ENCODE peak calls at places on chromosomes 2 and 18, in six cellular contexts. E is Peyer's patch, T is transverse colon, S is IMR-90, V is suprapubic skin, R is H1. F is an unnamed sample. For H3K4me1, the result is how much of the 10 kb centered on the place peaks cover.

GRCh38 chr18:48962252-48962856 is 11.6 kb upstream of the SMAD7 start:
- DNase-seq in T (no peak), R (no peak), V (no peak), S (no peak), E (no peak), F (no peak)

GRCh38 chr2:59301466-59302402 is 1060.6 kb upstream of the FANCL start:
- DNase-seq in S (peak), E (no peak), R (no peak), V (no peak), T (peak), F (no peak)

GRCh38 chr2:9699139-9699823 is 68.5 kb upstream of the YWHAQ start:
- DNase-seq in E (no peak), S (peak), V (no peak), T (no peak), R (no peak), F (no peak)

GRCh38 chr18:12295389-12296086 is 12.5 kb upstream of the TUBB6 start:
- DNase-seq in T (no peak), E (no peak), S (peak), V (peak), R (no peak), F (no peak)

GRCh38 chr2:30722936-30723725 is 84.1 kb downstream of the CAPN13 start:
- DNase-seq in E (no peak), R (peak), V (no peak), T (no peak), S (no peak), F (no peak)

GRCh38 chr2:122595065-122595464 is 839.6 kb downstream of the TSN start:
- DNase-seq in S (no peak), V (no peak), T (peak), R (no peak), E (no peak), F (no peak)

GRCh38 chr2:67242456-67242855 is 154.7 kb upstream of the ETAA1 start:
- DNase-seq in T (no peak), E (no peak), R (no peak), V (no peak), S (no peak), F (no peak)

GRCh38 chr2:222904557-222905258 is 43.9 kb downstream of the ACSL3 start:
- DNase-seq in R (no peak), E (no peak), S (peak), V (no peak), T (no peak), F (no peak)

GRCh38 chr2:193517615-193518014 is 1322.9 kb upstream of the TMEFF2 start:
- DNase-seq in R (no peak), T (no peak), V (no peak), S (no peak), E (no peak), F (no peak)

GRCh38 chr18:74113711-74114110 is 33.9 kb downstream of the FBXO15 start:
- DNase-seq in E (no peak), S (no peak), V (no peak), R (no peak), T (no peak), F (no peak)

GRCh38 chr2:70360661-70361316 is 58.9 kb upstream of the FAM136A start:
- DNase-seq in R (no peak), S (no peak), V (no peak), T (peak), E (no peak), F (no peak)

DNA sequence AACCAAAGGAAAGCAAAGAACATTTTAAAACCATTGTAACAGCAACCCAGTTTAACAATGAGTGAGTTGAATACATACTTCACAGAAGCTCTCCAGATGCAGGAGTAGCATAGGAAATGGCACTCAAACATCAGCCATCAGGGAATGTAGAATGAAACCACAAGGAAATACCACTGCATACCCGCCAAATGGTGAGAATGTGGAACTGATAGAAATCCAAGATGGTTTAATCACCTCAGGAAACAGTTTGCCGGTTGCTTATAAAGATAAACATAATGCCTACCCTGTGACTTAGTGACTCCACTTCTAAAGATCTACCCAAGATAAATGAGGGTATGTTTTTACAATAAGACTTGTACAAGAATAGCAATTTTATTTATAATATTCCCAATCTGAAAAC is 132.0 kb downstream of the GALNT1 start:
- DNase-seq in S (peak), E (no peak), R (no peak), T (no peak), V (no peak), F (no peak)
- TF ChIP-seq POLR2A in S (no peak), E (no peak), R (no peak), T (no peak), V (no peak), F (no peak)

DNA sequence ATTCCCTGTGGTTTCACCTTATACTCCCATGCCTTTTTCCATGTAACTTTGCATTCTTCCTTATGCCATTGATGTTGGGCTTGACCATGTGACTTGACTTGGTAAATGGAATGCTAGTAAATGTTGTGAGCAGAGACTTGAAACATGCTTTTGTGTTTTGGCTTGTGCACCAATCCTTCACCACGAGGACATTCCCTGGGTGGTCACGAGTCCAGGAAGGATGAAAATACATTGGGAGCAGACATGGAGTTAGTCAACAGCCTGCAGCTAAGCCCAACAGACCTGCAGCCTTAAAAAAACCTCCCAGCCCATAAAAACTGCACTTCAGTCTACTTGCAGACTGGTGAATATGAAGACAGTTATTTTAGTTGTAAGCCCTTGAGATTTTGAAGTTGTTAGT is 116.5 kb upstream of the SPATS2L start:
- DNase-seq in R (no peak), V (no peak), T (no peak), S (no peak), E (no peak), F (no peak)
- H3K27ac ChIP-seq in R (no peak), V (no peak), T (no peak), S (no peak), E (no peak), F (no peak)

DNA sequence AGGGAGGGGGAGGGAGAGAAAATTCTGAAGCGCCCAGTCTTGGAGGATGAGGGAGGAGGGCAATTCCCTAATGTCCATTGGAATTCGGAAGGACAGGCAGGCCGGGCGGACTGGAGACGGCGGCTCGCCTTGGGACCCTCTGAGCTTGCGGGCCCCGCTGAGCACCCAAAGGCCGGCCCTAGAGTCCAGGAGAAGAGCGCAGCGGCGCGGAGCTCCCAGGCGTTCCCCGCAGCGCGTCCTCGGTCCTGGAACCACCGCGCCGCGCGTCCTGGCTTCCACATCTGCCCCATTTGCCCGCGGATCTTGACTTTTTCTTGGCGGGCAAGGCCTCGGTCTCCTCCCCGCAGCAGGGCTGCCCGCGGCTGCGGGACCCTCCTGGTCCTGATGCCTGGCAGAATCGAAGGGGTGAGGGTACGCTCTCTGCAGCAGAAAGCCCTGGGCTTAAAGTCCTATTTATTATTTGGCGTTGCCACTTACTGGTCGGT is 675 bp upstream of the MLPH start:
- DNase-seq in T (no peak), R (peak), S (no peak), V (peak), E (no peak), F (no peak)
- H3K4me1 ChIP-seq in T (under half), R (under half), S (under half), V (half or more), E (under half), F (under half)

GRCh38 chr18:24014986-24015896 is 687 bp downstream of the TTC39C start:
- DNase-seq in T (peak), V (peak), R (no peak), S (peak), E (peak), F (no peak)
- TF ChIP-seq POLR2A in T (peak), V (no peak), R (no peak), S (peak), E (no peak), F (peak)

F was measured in esophagus squamous epithelium.